ENCODE peak calls at places on chromosomes 3 and 15, in nine cellular contexts. One of them, this sample, is unnamed.

GRCh38 chr3:38317186-38317759 is 29.3 kb upstream of the XYLB start:
- DNase-seq in CD14-positive monocyte: no peak
- DNase-seq in neural progenitor cell: no peak
- DNase-seq in tibial nerve: no peak
- DNase-seq in ovary: no peak
- DNase-seq in pancreas: no peak
- DNase-seq in WTC11: no peak
- DNase-seq in cardiac muscle cell: no peak
- DNase-seq in AG10803: no peak
- DNase-seq in this sample: peak; percentile 17

GRCh38 chr15:85289677-85290365 is 90.6 kb upstream of the AKAP13 start:
- DNase-seq in CD14-positive monocyte: no peak
- DNase-seq in neural progenitor cell: peak; percentile 54
- DNase-seq in tibial nerve: peak; percentile 24
- DNase-seq in ovary: no peak
- DNase-seq in pancreas: peak; percentile 71
- DNase-seq in WTC11: no peak
- DNase-seq in cardiac muscle cell: peak; percentile 59
- DNase-seq in AG10803: peak; percentile 44
- DNase-seq in this sample: peak; percentile 71

GRCh38 chr15:80906159-80906775 is 83.4 kb downstream of the MESD start:
- DNase-seq in CD14-positive monocyte: no peak
- DNase-seq in neural progenitor cell: no peak
- DNase-seq in tibial nerve: no peak
- DNase-seq in ovary: no peak
- DNase-seq in pancreas: no peak
- DNase-seq in WTC11: no peak
- DNase-seq in cardiac muscle cell: peak; percentile 43
- DNase-seq in AG10803: peak; percentile 43
- DNase-seq in this sample: no peak

GRCh38 chr15:93072440-93073394 is 16.3 kb downstream of the RGMA start:
- DNase-seq in CD14-positive monocyte: no peak
- DNase-seq in neural progenitor cell: peak; percentile 96
- DNase-seq in tibial nerve: peak; percentile 78
- DNase-seq in ovary: peak; percentile 89
- DNase-seq in pancreas: peak; percentile 88
- DNase-seq in WTC11: peak; percentile 89
- DNase-seq in cardiac muscle cell: peak; percentile 95
- DNase-seq in AG10803: peak; percentile 60
- DNase-seq in this sample: peak; percentile 81

GRCh38 chr3:171283248-171284222 is 176.7 kb downstream of the TNIK start:
- DNase-seq in CD14-positive monocyte: no peak
- DNase-seq in neural progenitor cell: no peak
- DNase-seq in tibial nerve: no peak
- DNase-seq in ovary: no peak
- DNase-seq in pancreas: no peak
- DNase-seq in WTC11: no peak
- DNase-seq in cardiac muscle cell: no peak
- DNase-seq in AG10803: no peak
- DNase-seq in this sample: peak; percentile 31

GRCh38 chr3:156806698-156807097 is 19.5 kb upstream of the LEKR1 start:
- DNase-seq in CD14-positive monocyte: no peak
- DNase-seq in neural progenitor cell: no peak
- DNase-seq in tibial nerve: no peak
- DNase-seq in ovary: no peak
- DNase-seq in pancreas: no peak
- DNase-seq in WTC11: no peak
- DNase-seq in cardiac muscle cell: no peak
- DNase-seq in AG10803: no peak
- DNase-seq in this sample: no peak

GRCh38 chr3:40313975-40314860 is 4.7 kb downstream of the EIF1B start:
- DNase-seq in CD14-positive monocyte: peak; percentile 50
- DNase-seq in neural progenitor cell: no peak
- DNase-seq in tibial nerve: peak; percentile 18
- DNase-seq in ovary: no peak
- DNase-seq in pancreas: no peak
- DNase-seq in WTC11: no peak
- DNase-seq in cardiac muscle cell: no peak
- DNase-seq in AG10803: peak; percentile 33
- DNase-seq in this sample: no peak

GRCh38 chr3:195768414-195768813 is 43.3 kb downstream of the MUC4 start:
- DNase-seq in CD14-positive monocyte: no peak
- DNase-seq in neural progenitor cell: no peak
- DNase-seq in tibial nerve: no peak
- DNase-seq in ovary: no peak
- DNase-seq in pancreas: no peak
- DNase-seq in WTC11: no peak
- DNase-seq in cardiac muscle cell: no peak
- DNase-seq in AG10803: no peak
- DNase-seq in this sample: no peak

GRCh38 chr15:101099183-101099582 is 152.7 kb downstream of the CHSY1 start:
- DNase-seq in CD14-positive monocyte: no peak
- DNase-seq in neural progenitor cell: no peak
- DNase-seq in tibial nerve: no peak
- DNase-seq in ovary: no peak
- DNase-seq in pancreas: no peak
- DNase-seq in WTC11: no peak
- DNase-seq in cardiac muscle cell: no peak
- DNase-seq in AG10803: no peak
- DNase-seq in this sample: no peak

GRCh38 chr3:170741756-170742530 is 128.1 kb downstream of the RPL22L1 start:
- DNase-seq in CD14-positive monocyte: no peak
- DNase-seq in neural progenitor cell: no peak
- DNase-seq in tibial nerve: no peak
- DNase-seq in ovary: no peak
- DNase-seq in pancreas: no peak
- DNase-seq in WTC11: no peak
- DNase-seq in cardiac muscle cell: no peak
- DNase-seq in AG10803: peak; percentile 71
- DNase-seq in this sample: peak; percentile 26

GRCh38 chr3:47024932-47025331 is 45.5 kb downstream of the NBEAL2 start:
- DNase-seq in CD14-positive monocyte: no peak
- DNase-seq in neural progenitor cell: no peak
- DNase-seq in tibial nerve: no peak
- DNase-seq in ovary: no peak
- DNase-seq in pancreas: no peak
- DNase-seq in WTC11: no peak
- DNase-seq in cardiac muscle cell: no peak
- DNase-seq in AG10803: peak; percentile 27
- DNase-seq in this sample: peak; percentile 30

GRCh38 chr15:96353931-96354730 is 23.6 kb downstream of the NR2F2 start:
- DNase-seq in CD14-positive monocyte: no peak
- DNase-seq in neural progenitor cell: peak; percentile 88
- DNase-seq in tibial nerve: no peak
- DNase-seq in ovary: peak; percentile 79
- DNase-seq in pancreas: no peak
- DNase-seq in WTC11: peak; percentile 76
- DNase-seq in cardiac muscle cell: no peak
- DNase-seq in AG10803: no peak
- DNase-seq in this sample: peak; percentile 72

GRCh38 chr3:153158961-153159735 is 2.9 kb upstream of the RAP2B start:
- DNase-seq in CD14-positive monocyte: no peak
- DNase-seq in neural progenitor cell: no peak
- DNase-seq in tibial nerve: no peak
- DNase-seq in ovary: no peak
- DNase-seq in pancreas: no peak
- DNase-seq in WTC11: no peak
- DNase-seq in cardiac muscle cell: no peak
- DNase-seq in AG10803: no peak
- DNase-seq in this sample: no peak
- TF ChIP-seq CTCF in CD14-positive monocyte: no peak
- TF ChIP-seq CTCF in neural progenitor cell: no peak
- TF ChIP-seq CTCF in tibial nerve: no peak
- TF ChIP-seq CTCF in ovary: no peak
- TF ChIP-seq CTCF in pancreas: no peak
- TF ChIP-seq CTCF in WTC11: no peak
- TF ChIP-seq CTCF in cardiac muscle cell: no peak
- TF ChIP-seq CTCF in AG10803: no peak
- TF ChIP-seq CTCF in this sample: no peak

DNA sequence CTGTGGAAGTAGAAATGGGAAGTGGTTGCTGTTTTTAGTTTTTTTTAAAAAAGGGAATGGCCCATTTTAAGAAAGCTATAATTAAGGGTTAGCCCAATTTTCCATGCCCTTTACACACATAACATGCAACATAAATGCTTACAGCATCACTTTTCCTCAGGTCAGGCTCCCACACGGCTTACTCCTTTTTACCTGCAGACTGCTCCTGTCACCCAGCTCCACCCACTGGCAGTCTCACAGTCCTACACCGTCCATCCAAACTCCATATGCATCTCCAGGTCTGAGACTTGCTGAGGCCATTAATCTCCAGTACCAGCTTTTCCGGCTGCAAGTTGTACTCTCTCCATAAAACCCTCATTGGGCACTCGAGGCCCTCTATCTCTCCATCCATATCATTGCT is 19.7 kb downstream of the MORC1 start:
- DNase-seq in CD14-positive monocyte: no peak
- DNase-seq in neural progenitor cell: peak; percentile 51
- DNase-seq in tibial nerve: no peak
- DNase-seq in ovary: no peak
- DNase-seq in pancreas: peak; percentile 16
- DNase-seq in WTC11: peak; percentile 57
- DNase-seq in cardiac muscle cell: peak; percentile 19
- DNase-seq in AG10803: no peak
- DNase-seq in this sample: no peak
- TF ChIP-seq CTCF in CD14-positive monocyte: no peak
- TF ChIP-seq CTCF in neural progenitor cell: peak; percentile 58
- TF ChIP-seq CTCF in tibial nerve: no peak
- TF ChIP-seq CTCF in ovary: no peak
- TF ChIP-seq CTCF in pancreas: peak; percentile 19
- TF ChIP-seq CTCF in WTC11: no peak
- TF ChIP-seq CTCF in cardiac muscle cell: no peak
- TF ChIP-seq CTCF in AG10803: no peak
- TF ChIP-seq CTCF in this sample: no peak

GRCh38 chr3:150407051-150407817 is 864 bp upstream of the TSC22D2 start:
- DNase-seq in CD14-positive monocyte: no peak
- DNase-seq in neural progenitor cell: no peak
- DNase-seq in tibial nerve: no peak
- DNase-seq in ovary: no peak
- DNase-seq in pancreas: no peak
- DNase-seq in WTC11: no peak
- DNase-seq in cardiac muscle cell: no peak
- DNase-seq in AG10803: peak; percentile 82
- DNase-seq in this sample: peak; percentile 61

GRCh38 chr3:150409527-150410310 is 1.6 kb downstream of the TSC22D2 start:
- DNase-seq in CD14-positive monocyte: peak; percentile 84
- DNase-seq in neural progenitor cell: peak; percentile 93
- DNase-seq in tibial nerve: peak; percentile 48
- DNase-seq in ovary: peak; percentile 64
- DNase-seq in pancreas: peak; percentile 83
- DNase-seq in WTC11: peak; percentile 79
- DNase-seq in cardiac muscle cell: peak; percentile 90
- DNase-seq in AG10803: peak; percentile 50
- DNase-seq in this sample: peak; percentile 70

GRCh38 chr3:150409125-150409526 is 1.0 kb downstream of the TSC22D2 start:
- DNase-seq in CD14-positive monocyte: no peak
- DNase-seq in neural progenitor cell: no peak
- DNase-seq in tibial nerve: peak; percentile 36
- DNase-seq in ovary: no peak
- DNase-seq in pancreas: no peak
- DNase-seq in WTC11: no peak
- DNase-seq in cardiac muscle cell: no peak
- DNase-seq in AG10803: no peak
- DNase-seq in this sample: no peak

GRCh38 chr3:150407818-150408231 is 273 bp upstream of the TSC22D2 start:
- DNase-seq in CD14-positive monocyte: no peak
- DNase-seq in neural progenitor cell: no peak
- DNase-seq in tibial nerve: peak; percentile 94
- DNase-seq in ovary: peak; percentile 97
- DNase-seq in pancreas: peak; percentile 99
- DNase-seq in WTC11: no peak
- DNase-seq in cardiac muscle cell: no peak
- DNase-seq in AG10803: no peak
- DNase-seq in this sample: peak; percentile 77

GRCh38 chr3:150408232-150409124 is at the start of gene TSC22D2:
- DNase-seq in CD14-positive monocyte: peak; percentile 93
- DNase-seq in neural progenitor cell: peak; percentile 97
- DNase-seq in tibial nerve: peak; percentile 82
- DNase-seq in ovary: peak; percentile 88
- DNase-seq in pancreas: peak; percentile 91
- DNase-seq in WTC11: peak; percentile 92
- DNase-seq in cardiac muscle cell: peak; percentile 96
- DNase-seq in AG10803: peak; percentile 95
- DNase-seq in this sample: peak; percentile 95
- TF ChIP-seq CTCF in CD14-positive monocyte: no peak
- TF ChIP-seq CTCF in neural progenitor cell: peak; percentile 21
- TF ChIP-seq CTCF in tibial nerve: peak; percentile 71
- TF ChIP-seq CTCF in ovary: no peak
- TF ChIP-seq CTCF in pancreas: no peak
- TF ChIP-seq CTCF in WTC11: no peak
- TF ChIP-seq CTCF in cardiac muscle cell: no peak
- TF ChIP-seq CTCF in AG10803: peak; percentile 15
- TF ChIP-seq CTCF in this sample: no peak

GRCh38 chr3:42936157-42936981 is 30.4 kb downstream of the ZNF662 start:
- DNase-seq in CD14-positive monocyte: no peak
- DNase-seq in neural progenitor cell: no peak
- DNase-seq in tibial nerve: no peak
- DNase-seq in ovary: peak; percentile 64
- DNase-seq in pancreas: peak; percentile 59
- DNase-seq in WTC11: no peak
- DNase-seq in cardiac muscle cell: no peak
- DNase-seq in AG10803: peak; percentile 56
- DNase-seq in this sample: peak; percentile 26

GRCh38 chr3:42935472-42935871 is 29.5 kb downstream of the ZNF662 start:
- DNase-seq in CD14-positive monocyte: no peak
- DNase-seq in neural progenitor cell: no peak
- DNase-seq in tibial nerve: no peak
- DNase-seq in ovary: no peak
- DNase-seq in pancreas: no peak
- DNase-seq in WTC11: no peak
- DNase-seq in cardiac muscle cell: no peak
- DNase-seq in AG10803: no peak
- DNase-seq in this sample: no peak

GRCh38 chr3:42934910-42935309 is 29.0 kb downstream of the ZNF662 start:
- DNase-seq in CD14-positive monocyte: no peak
- DNase-seq in neural progenitor cell: no peak
- DNase-seq in tibial nerve: no peak
- DNase-seq in ovary: no peak
- DNase-seq in pancreas: no peak
- DNase-seq in WTC11: no peak
- DNase-seq in cardiac muscle cell: no peak
- DNase-seq in AG10803: no peak
- DNase-seq in this sample: no peak

GRCh38 chr3:42937334-42937733 is 31.4 kb downstream of the ZNF662 start:
- DNase-seq in CD14-positive monocyte: no peak
- DNase-seq in neural progenitor cell: peak; percentile 17
- DNase-seq in tibial nerve: no peak
- DNase-seq in ovary: no peak
- DNase-seq in pancreas: no peak
- DNase-seq in WTC11: no peak
- DNase-seq in cardiac muscle cell: no peak
- DNase-seq in AG10803: no peak
- DNase-seq in this sample: no peak

DNA sequence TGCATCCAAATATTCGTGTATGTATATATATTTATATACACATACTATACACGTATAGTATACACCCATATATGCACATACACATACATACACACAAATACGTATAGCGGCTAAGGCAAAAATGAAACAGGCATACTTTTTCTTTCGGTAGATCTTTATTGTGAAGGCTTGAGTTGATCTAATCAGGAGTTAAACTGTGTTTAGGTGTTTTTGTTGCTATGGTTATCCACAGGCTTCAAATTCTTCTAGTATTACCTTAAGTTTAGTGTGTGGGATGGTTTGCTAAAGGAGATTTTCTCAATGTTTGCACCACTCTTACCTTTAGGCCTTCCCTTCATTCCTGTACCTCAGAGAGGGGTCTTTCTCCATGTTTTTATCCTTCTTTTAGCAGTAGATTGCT is 28.2 kb downstream of the ZNF662 start:
- DNase-seq in CD14-positive monocyte: no peak
- DNase-seq in neural progenitor cell: no peak
- DNase-seq in tibial nerve: no peak
- DNase-seq in ovary: no peak
- DNase-seq in pancreas: no peak
- DNase-seq in WTC11: no peak
- DNase-seq in cardiac muscle cell: no peak
- DNase-seq in AG10803: no peak
- DNase-seq in this sample: no peak
- TF ChIP-seq CTCF in CD14-positive monocyte: no peak
- TF ChIP-seq CTCF in neural progenitor cell: no peak
- TF ChIP-seq CTCF in tibial nerve: no peak
- TF ChIP-seq CTCF in ovary: no peak
- TF ChIP-seq CTCF in pancreas: no peak
- TF ChIP-seq CTCF in WTC11: no peak
- TF ChIP-seq CTCF in cardiac muscle cell: no peak
- TF ChIP-seq CTCF in AG10803: no peak
- TF ChIP-seq CTCF in this sample: no peak